ENCODE peak calls at places on chromosomes 5 and 9, in ten cellular contexts. Q, Y, W, Z, K, J, P, O, X and F are unnamed samples.
A peak's percentile ranks its signal among the peaks of the same experiment; 100 is the strongest.

GRCh38 chr5:112412370-112412769 is 6.7 kb downstream of the EPB41L4A start:
- DNase-seq in K (no peak), J (no peak), Y (no peak), W (no peak), Q (no peak), P (no peak), Z (no peak), X (no peak), O (no peak), F (no peak)

GRCh38 chr5:93621340-93621872 is 38.4 kb downstream of the NR2F1 start:
- DNase-seq in K (no peak), Z (peak; percentile 89), P (peak; percentile 53), X (peak; percentile 65), Q (peak; percentile 72), O (peak; percentile 71), J (peak; percentile 70), Y (no peak), W (no peak), F (peak; percentile 66)

GRCh38 chr9:113355197-113355596 is 5.9 kb downstream of the BSPRY start:
- DNase-seq in P (no peak), K (peak; percentile 38), O (no peak), Y (no peak), J (peak; percentile 12), W (no peak), X (peak; percentile 35), Z (no peak), Q (peak; percentile 27), F (peak; percentile 40)

GRCh38 chr9:14438232-14438966 is 124.5 kb upstream of the NFIB start:
- DNase-seq in O (no peak), X (no peak), Y (no peak), Z (no peak), J (peak; percentile 8), P (no peak), Q (no peak), K (no peak), W (no peak), F (no peak)

GRCh38 chr5:171893290-171893890 is 107.8 kb downstream of the SMIM23 start:
- DNase-seq in W (peak; percentile 42), Q (peak; percentile 68), O (no peak), K (peak; percentile 64), Z (no peak), P (peak; percentile 52), J (peak; percentile 81), X (peak; percentile 82), Y (no peak), F (peak; percentile 77)

GRCh38 chr5:149641600-149641999 is 60.3 kb downstream of the ARHGEF37 start:
- DNase-seq in Z (peak; percentile 22), P (no peak), K (no peak), O (no peak), Y (no peak), Q (no peak), X (no peak), J (no peak), W (no peak), F (no peak)

GRCh38 chr9:114273461-114273881 is 49.4 kb upstream of the ORM1 start:
- DNase-seq in O (peak; percentile 26), K (no peak), W (no peak), J (no peak), Y (no peak), X (no peak), Z (peak; percentile 38), Q (no peak), P (no peak), F (no peak)

GRCh38 chr5:78983601-78984000 is 1.5 kb downstream of the ARSB start:
- DNase-seq in X (no peak), J (no peak), W (no peak), P (no peak), K (no peak), O (no peak), Y (no peak), Z (no peak), Q (no peak), F (no peak)

GRCh38 chr5:10461904-10462542 is 20.3 kb downstream of the ROPN1L start:
- DNase-seq in P (no peak), Z (no peak), Q (no peak), X (no peak), O (no peak), K (peak; percentile 17), J (no peak), Y (no peak), W (no peak), F (no peak)

GRCh38 chr5:65085181-65085580 is 316.5 kb downstream of the CWC27 start:
- DNase-seq in Z (no peak), J (no peak), O (no peak), X (no peak), Y (no peak), P (no peak), W (no peak), Q (no peak), K (no peak), F (no peak)

GRCh38 chr5:179124329-179124852 is 64.2 kb downstream of the ZNF354C start:
- DNase-seq in Q (no peak), P (no peak), J (no peak), K (no peak), O (peak; percentile 39), X (no peak), Z (no peak), W (no peak), Y (no peak), F (no peak)

GRCh38 chr9:22514866-22515265 is 68.2 kb downstream of the DMRTA1 start:
- DNase-seq in P (no peak), J (no peak), W (no peak), Z (no peak), X (no peak), O (no peak), Y (no peak), K (no peak), Q (no peak), F (peak; percentile 1)

GRCh38 chr5:178388381-178389030 is 155.9 kb upstream of the PHYKPL start:
- DNase-seq in K (no peak), Q (peak; percentile 31), P (peak; percentile 6), Z (peak; percentile 45), J (peak; percentile 18), W (no peak), Y (no peak), X (peak; percentile 3), O (peak; percentile 35), F (peak; percentile 41)

GRCh38 chr5:69415584-69415958 is 655 bp downstream of the MARVELD2 start:
- DNase-seq in P (no peak), Y (no peak), K (no peak), O (no peak), W (no peak), X (no peak), J (no peak), Z (no peak), Q (no peak), F (no peak)

GRCh38 chr9:37787059-37787458 is 2.2 kb upstream of the EXOSC3 start:
- DNase-seq in W (no peak), O (no peak), Z (no peak), X (no peak), Y (no peak), J (no peak), Q (no peak), P (no peak), K (no peak), F (no peak)

GRCh38 chr5:178398856-178399722 is 166.5 kb upstream of the PHYKPL start:
- DNase-seq in P (no peak), O (peak; percentile 35), Q (no peak), W (no peak), Y (no peak), X (no peak), J (no peak), Z (peak; percentile 58), K (no peak), F (no peak)

GRCh38 chr5:10666531-10667305 is 94.3 kb downstream of the DAP start:
- DNase-seq in J (no peak), Y (no peak), W (no peak), Z (no peak), K (no peak), O (no peak), P (no peak), Q (no peak), X (no peak), F (no peak)

GRCh38 chr9:128250839-128251558 is 24.8 kb downstream of the GOLGA2 start:
- DNase-seq in Z (no peak), J (no peak), X (no peak), P (no peak), W (no peak), Q (no peak), Y (no peak), O (no peak), K (no peak), F (no peak)
- H3K4me3 ChIP-seq in Z (peak overlapping the region; percentile 26), J (no peak overlapping the region), X (peak overlapping the region; percentile 13), P (peak overlapping the region; percentile 57), W (peak overlapping the region; percentile 11), Q (no peak overlapping the region), Y (peak overlapping the region; percentile 59), O (no peak overlapping the region), K (no peak overlapping the region), F (peak overlapping the region; percentile 8)

GRCh38 chr5:21802869-21803490 is 1050.2 kb downstream of the CDH12 start:
- DNase-seq in Y (peak; percentile 41), X (peak; percentile 60), Z (no peak), W (no peak), K (peak; percentile 40), J (peak; percentile 56), Q (peak; percentile 66), O (no peak), P (no peak), F (peak; percentile 59)
- H3K4me3 ChIP-seq in Y (no peak overlapping the region), X (no peak overlapping the region), Z (no peak overlapping the region), W (no peak overlapping the region), K (no peak overlapping the region), J (no peak overlapping the region), Q (no peak overlapping the region), O (no peak overlapping the region), P (no peak overlapping the region), F (no peak overlapping the region)

DNA sequence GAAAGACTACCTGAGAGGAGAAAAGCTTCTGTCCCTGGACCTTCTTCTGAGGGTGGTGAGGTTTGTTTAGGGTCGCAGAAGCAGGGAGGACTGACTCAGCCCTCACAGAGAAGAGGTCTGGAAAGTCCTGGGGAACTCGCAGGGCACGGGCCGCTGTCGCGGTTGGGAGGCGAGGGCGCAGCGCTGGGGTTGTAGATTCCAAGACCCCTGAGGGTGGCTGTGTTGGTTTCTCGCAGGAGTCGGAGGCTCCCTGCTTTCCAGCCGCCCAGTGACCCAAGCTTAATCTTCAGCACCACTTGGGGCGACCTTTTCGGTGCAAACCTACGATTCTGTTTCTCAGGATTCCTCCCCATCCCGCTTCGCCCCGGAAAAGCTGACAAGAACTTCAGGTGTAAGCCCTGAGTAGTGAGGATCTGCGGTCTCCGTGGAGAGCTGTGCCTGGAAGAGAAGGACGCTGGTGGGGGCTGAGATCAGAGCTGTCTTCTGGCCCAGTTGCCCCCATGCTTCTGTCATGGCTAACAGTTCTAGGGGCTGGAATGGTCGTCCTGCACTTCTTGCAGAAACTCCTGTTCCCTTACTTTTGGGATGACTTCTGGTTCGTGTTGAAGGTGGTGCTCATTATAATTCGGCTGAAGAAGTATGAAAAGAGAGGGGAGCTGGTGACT is 482 bp downstream of the SLC27A6 start:
- DNase-seq in Y (no peak), Z (no peak), K (no peak), W (no peak), O (no peak), J (no peak), P (no peak), X (no peak), Q (no peak), F (no peak)
- H3K4me3 ChIP-seq in Y (no peak overlapping the region), Z (peak overlapping the region; percentile 33), K (no peak overlapping the region), W (no peak overlapping the region), O (peak overlapping the region; percentile 42), J (no peak overlapping the region), P (peak overlapping the region; percentile 55), X (peak overlapping the region; percentile 39), Q (no peak overlapping the region), F (peak overlapping the region; percentile 42)

DNA sequence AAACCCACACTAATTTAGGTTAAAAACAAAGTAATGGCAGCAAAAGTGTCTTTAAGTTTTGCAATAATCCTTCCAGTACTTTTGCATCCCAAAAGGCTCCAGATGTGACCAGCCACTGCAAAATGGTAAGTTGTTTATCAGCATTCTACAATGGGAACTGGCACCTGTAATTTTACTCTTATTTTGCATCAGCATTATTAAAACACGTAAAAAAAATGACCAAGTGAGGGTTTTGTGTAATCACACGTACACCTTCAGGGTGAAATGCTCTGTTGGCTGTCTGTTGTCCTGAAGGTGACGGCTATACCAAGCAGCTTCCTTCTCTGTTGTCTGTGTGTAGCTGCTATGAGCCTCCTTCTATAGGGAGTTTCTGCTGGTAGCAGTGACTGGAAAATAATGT is 36.9 kb upstream of the SSBP2 start:
- DNase-seq in W (peak; percentile 32), Z (peak; percentile 89), K (peak; percentile 92), X (peak; percentile 84), Q (peak; percentile 95), P (peak; percentile 55), O (no peak), J (peak; percentile 80), Y (peak; percentile 54), F (peak; percentile 87)
- H3K4me3 ChIP-seq in W (no peak overlapping the region), Z (peak overlapping the region; percentile 0), K (no peak overlapping the region), X (no peak overlapping the region), Q (no peak overlapping the region), P (no peak overlapping the region), O (no peak overlapping the region), J (no peak overlapping the region), Y (no peak overlapping the region), F (no peak overlapping the region)